ENCODE peak calls at places on chromosomes 6 and 20, in eight cellular contexts. Y, J, O, F, H, L, M and U are unnamed samples. For H3K27me3 and H3K36me3, the result is how much of the 10 kb centered on the place peaks cover.

GRCh38 chr6:96202571-96202970 is 186.8 kb downstream of the FUT9 start:
- DNase-seq in M (no peak), L (no peak), O (no peak), Y (no peak), J (no peak), H (no peak), F (no peak), U (no peak)

GRCh38 chr6:5671162-5671561 is 335.6 kb downstream of the NRN1 start:
- DNase-seq in M (no peak), L (no peak), F (peak), Y (no peak), J (peak), H (no peak), O (peak), U (peak)

GRCh38 chr6:111259089-111259831 is 172.0 kb downstream of the SLC16A10 start:
- DNase-seq in H (peak), M (peak), Y (peak), F (peak), O (peak), J (peak), L (peak), U (peak)

GRCh38 chr6:84002226-84002625 is 31.3 kb upstream of the MRAP2 start:
- DNase-seq in L (no peak), O (no peak), J (no peak), F (no peak), Y (no peak), H (no peak), M (no peak), U (no peak)

GRCh38 chr6:170522565-170523183 is 30.4 kb downstream of the PSMB1 start:
- DNase-seq in Y (no peak), J (peak), F (peak), L (no peak), O (peak), H (no peak), M (peak), U (no peak)

GRCh38 chr6:98529364-98529763 is 305.0 kb upstream of the POU3F2 start:
- DNase-seq in F (no peak), J (no peak), L (no peak), Y (no peak), O (no peak), M (no peak), H (no peak), U (no peak)

GRCh38 chr6:167571550-167571949 is 246.7 kb downstream of the TTLL2 start:
- DNase-seq in H (peak), J (no peak), M (no peak), O (no peak), L (no peak), F (peak), Y (no peak), U (no peak)

GRCh38 chr6:146803601-146804000 is 204.8 kb downstream of the ADGB start:
- DNase-seq in J (peak), H (no peak), Y (no peak), O (peak), F (no peak), M (no peak), L (peak), U (no peak)

GRCh38 chr20:48489046-48489463 is 338.7 kb downstream of the PREX1 start:
- DNase-seq in L (no peak), M (no peak), F (no peak), J (no peak), O (no peak), H (no peak), Y (no peak), U (no peak)

GRCh38 chr6:75893058-75893775 is 144.2 kb downstream of the MYO6 start:
- DNase-seq in Y (no peak), O (peak), H (no peak), J (peak), L (no peak), M (peak), F (no peak), U (peak)

GRCh38 chr20:59645316-59645715 is 41.0 kb downstream of the PHACTR3 start:
- DNase-seq in J (no peak), O (no peak), M (no peak), H (no peak), F (no peak), Y (no peak), L (no peak), U (no peak)

GRCh38 chr20:49288250-49288751 is 10.4 kb upstream of the ZNFX1 start:
- DNase-seq in F (peak), Y (no peak), J (peak), M (no peak), H (no peak), L (no peak), O (no peak), U (no peak)

GRCh38 chr20:16801919-16802651 is 53.9 kb downstream of the OTOR start:
- DNase-seq in J (peak), L (peak), M (peak), H (peak), O (peak), F (peak), Y (peak), U (peak)

GRCh38 chr20:46875059-46875458 is 19.6 kb upstream of the EYA2 start:
- DNase-seq in H (no peak), L (no peak), Y (no peak), M (peak), F (no peak), O (no peak), J (no peak), U (no peak)

GRCh38 chr6:69343856-69344255 is 453.0 kb downstream of the LMBRD1 start:
- DNase-seq in M (no peak), O (no peak), F (no peak), Y (no peak), H (no peak), L (no peak), J (no peak), U (no peak)

GRCh38 chr6:147156218-147156617 is 48.0 kb upstream of the STXBP5 start:
- DNase-seq in F (no peak), O (no peak), H (no peak), M (no peak), Y (no peak), J (peak), L (no peak), U (no peak)

GRCh38 chr6:167760979-167761793 is 65.5 kb upstream of the AFDN start:
- DNase-seq in Y (no peak), F (peak), L (peak), J (no peak), O (peak), M (no peak), H (peak), U (no peak)

GRCh38 chr6:109496036-109496761 is 13.2 kb upstream of the ZBTB24 start:
- DNase-seq in O (no peak), H (no peak), L (no peak), Y (no peak), J (no peak), M (no peak), F (no peak), U (no peak)

GRCh38 chr20:16262594-16262993 is 310.7 kb downstream of the KIF16B start:
- DNase-seq in F (peak), O (no peak), M (no peak), H (no peak), J (no peak), L (no peak), Y (no peak), U (no peak)

DNA sequence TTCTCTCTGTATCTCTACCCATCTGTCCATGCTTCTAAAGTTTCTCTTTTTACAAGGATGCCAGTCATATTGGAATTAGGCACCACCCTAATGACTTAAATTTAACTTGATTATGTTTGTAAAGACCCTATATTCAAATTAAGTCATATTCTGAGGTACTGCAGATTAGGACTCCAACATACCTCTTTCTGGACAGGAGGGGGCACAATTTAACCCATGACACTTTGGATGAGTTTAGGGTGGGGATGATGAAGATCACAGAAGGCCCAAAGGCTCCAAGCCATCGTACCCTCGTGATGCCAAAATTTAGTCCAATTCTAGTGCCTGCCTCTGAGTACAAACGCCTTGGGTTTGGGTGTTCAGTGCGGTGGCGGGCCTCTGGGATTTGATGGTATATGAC is 15.0 kb upstream of the NKX2-2 start:
- DNase-seq in H (no peak), O (no peak), J (no peak), M (no peak), F (no peak), Y (no peak), L (no peak), U (no peak)
- H3K27me3 ChIP-seq in H (under half), O (half or more), J (under half), M (under half), F (half or more), Y (under half), L (under half), U (under half)

DNA sequence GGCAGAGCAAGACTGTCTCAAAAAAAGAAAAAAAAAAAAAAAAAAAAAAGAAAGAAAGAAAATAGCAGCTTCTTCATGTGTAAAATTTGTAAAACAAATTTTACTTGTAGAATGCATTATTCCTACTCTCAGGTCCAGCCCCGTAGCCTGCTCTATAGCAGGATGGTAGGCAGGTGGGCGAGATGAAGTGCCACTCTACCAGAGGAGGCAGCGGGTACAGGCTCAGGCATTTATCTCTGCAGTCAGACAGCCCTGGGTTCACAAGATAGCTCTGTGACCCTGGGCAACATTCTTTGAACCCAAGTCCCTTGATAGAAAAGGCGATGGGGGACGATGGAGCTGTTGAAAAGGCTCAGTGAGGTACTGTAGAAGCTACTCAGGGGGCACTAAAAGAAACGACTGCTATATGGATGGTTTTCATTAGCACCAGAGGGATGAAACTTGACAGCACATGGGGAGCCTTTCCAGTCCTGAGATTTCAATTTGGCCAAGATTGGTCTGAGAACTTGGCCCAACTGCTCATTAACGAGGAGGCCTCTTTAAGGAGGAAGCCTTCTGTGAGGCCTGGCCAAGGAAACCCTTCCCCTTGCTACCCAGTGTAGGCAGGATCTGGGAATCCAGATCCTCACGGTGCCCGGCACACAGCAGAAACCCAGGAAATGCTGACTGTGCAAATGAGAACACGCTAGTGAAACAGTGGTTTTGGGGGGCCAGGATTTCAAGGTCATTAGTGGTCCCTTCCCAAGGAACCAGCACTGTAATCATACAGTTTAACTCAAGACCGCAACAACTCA is 63.1 kb downstream of the MYH7B start:
- DNase-seq in L (no peak), H (no peak), O (peak), J (no peak), F (no peak), Y (no peak), M (no peak), U (no peak)
- H3K36me3 ChIP-seq in L (under half), H (under half), O (under half), J (half or more), F (half or more), Y (half or more), M (under half), U (under half)

GRCh38 chr6:117130125-117130524 is 135.2 kb upstream of the VGLL2 start:
- DNase-seq in O (no peak), Y (no peak), L (no peak), M (no peak), H (no peak), J (no peak), F (no peak), U (no peak)
- H3K27ac ChIP-seq in O (no peak), Y (no peak), L (no peak), M (no peak), H (no peak), J (no peak), F (no peak), U (no peak)

DNA sequence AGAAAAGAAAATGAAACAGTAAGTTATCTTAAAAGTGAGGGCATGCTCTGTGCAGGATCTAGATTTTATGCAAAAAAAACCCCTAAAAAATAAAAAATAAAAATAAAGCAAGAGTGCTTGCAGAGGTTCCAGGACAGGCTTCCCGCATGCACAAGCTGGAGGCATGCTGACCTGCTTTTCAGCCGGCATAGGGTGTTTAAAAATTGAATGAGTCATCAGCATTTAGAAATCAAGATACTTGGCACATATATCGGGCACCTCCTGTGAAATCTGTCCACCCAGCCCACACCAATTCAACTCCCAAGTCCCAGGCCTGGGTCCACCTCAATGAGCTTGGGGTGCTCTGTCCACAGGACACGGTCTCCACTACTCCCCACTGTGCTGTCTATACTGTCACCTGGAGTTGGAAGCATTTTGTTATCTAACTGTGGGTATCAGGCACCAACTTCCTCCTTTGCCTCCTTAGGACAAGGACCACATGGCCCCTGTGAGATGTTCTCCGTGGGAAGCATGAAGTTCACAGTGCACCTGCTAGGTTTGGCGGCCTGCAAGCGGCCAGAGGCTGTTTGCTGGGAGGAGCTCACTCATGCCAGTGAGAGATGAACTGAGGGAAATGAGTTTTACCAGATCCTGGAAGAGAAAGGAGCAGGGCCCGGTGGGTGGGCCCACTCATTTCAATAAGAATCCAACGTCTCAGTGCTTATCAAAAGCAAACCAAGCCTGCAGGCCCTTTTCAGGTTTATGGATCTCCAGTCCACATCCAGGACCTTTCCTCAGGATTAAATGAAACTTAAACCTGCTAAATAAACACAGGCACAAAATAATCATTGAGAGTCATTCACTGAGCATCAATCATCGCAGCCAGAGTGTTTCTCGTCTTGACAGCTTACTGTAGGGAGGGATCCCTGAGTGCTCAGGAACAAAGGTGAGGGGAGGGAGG is 121.1 kb downstream of the FOXA2 start:
- DNase-seq in O (peak), F (no peak), M (peak), L (no peak), H (no peak), J (no peak), Y (no peak), U (no peak)
- H3K27me3 ChIP-seq in O (under half), F (under half), M (under half), L (under half), H (under half), J (under half), Y (under half), U (under half)

GRCh38 chr6:44302856-44303255 is 10.3 kb downstream of the AARS2 start:
- DNase-seq in H (no peak), O (no peak), Y (no peak), L (no peak), M (no peak), F (no peak), J (no peak), U (no peak)
- H3K36me3 ChIP-seq in H (under half), O (under half), Y (under half), L (under half), M (under half), F (half or more), J (half or more), U (under half)

GRCh38 chr6:135267085-135267484 is 86.0 kb downstream of the MYB start:
- DNase-seq in M (no peak), L (no peak), Y (no peak), H (no peak), F (no peak), O (no peak), J (no peak), U (no peak)
- H3K27ac ChIP-seq in M (no peak), L (no peak), Y (no peak), H (no peak), F (no peak), O (no peak), J (no peak), U (no peak)

DNA sequence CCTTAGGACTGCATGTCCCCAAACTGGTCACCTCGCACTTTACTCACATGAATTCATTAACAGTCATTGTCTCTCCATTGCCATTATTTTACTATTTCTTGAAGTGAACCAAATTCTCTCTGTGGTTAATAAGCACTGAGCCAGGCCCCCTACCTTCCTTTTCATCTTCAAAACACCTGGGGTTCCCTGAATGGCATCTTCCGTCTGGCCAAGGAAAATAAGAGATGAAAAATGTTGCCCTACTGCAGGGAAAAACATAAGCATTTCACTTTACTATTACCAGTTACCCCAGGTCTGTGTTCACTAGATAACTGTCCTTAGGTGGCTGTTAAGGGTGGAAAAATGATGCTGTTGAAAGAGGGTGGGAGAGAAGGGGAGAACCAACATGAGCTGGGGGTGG is 10.0 kb upstream of the NKX2-2 start:
- DNase-seq in M (no peak), Y (no peak), J (no peak), O (no peak), H (no peak), L (no peak), F (no peak), U (no peak)
- H3K27me3 ChIP-seq in M (half or more), Y (under half), J (under half), O (half or more), H (half or more), L (under half), F (half or more), U (half or more)